ENCODE peak calls at places on chromosomes 12 and 14, in ten cellular contexts. T, O, U, D, Z, H, F, I, W and P are unnamed samples.

GRCh38 chr14:61569783-61570182 is 125.5 kb upstream of the HIF1A start:
- DNase-seq in T (no peak), O (no peak), U (peak; percentile 96), D (peak; percentile 42), Z (peak; percentile 78), H (no peak), F (peak; percentile 69), I (no peak), W (peak; percentile 54), P (no peak)

GRCh38 chr12:57147641-57147944 is 174 bp upstream of the LRP1-AS start:
- DNase-seq in T (no peak), O (no peak), U (peak; percentile 68), D (no peak), Z (no peak), H (no peak), F (peak; percentile 55), I (no peak), W (peak; percentile 60), P (no peak)

GRCh38 chr14:101126376-101127130 is 223.0 kb upstream of the RTL1 start:
- DNase-seq in T (peak; percentile 11), O (no peak), U (no peak), D (no peak), Z (no peak), H (no peak), F (no peak), I (peak; percentile 15), W (no peak), P (no peak)

GRCh38 chr14:93219103-93219726 is 12.2 kb downstream of the UBR7 start:
- DNase-seq in T (peak; percentile 73), O (peak; percentile 46), U (peak; percentile 26), D (no peak), Z (peak; percentile 40), H (no peak), F (no peak), I (no peak), W (peak; percentile 51), P (no peak)

GRCh38 chr14:57961793-57962075 is 95.8 kb upstream of the SLC35F4 start:
- DNase-seq in T (no peak), O (no peak), U (no peak), D (no peak), Z (no peak), H (no peak), F (no peak), I (no peak), W (no peak), P (no peak)

GRCh38 chr14:45083979-45084722 is at the start of gene PRPF39:
- DNase-seq in T (peak; percentile 100), O (peak; percentile 93), U (peak; percentile 88), D (peak; percentile 96), Z (peak; percentile 71), H (peak; percentile 90), F (peak; percentile 97), I (peak; percentile 99), W (peak; percentile 87), P (peak; percentile 93)

GRCh38 chr12:54033106-54033979 is 493 bp downstream of the HOXC5 start:
- DNase-seq in T (no peak), O (no peak), U (peak; percentile 54), D (no peak), Z (no peak), H (no peak), F (no peak), I (peak; percentile 69), W (no peak), P (no peak)

GRCh38 chr14:23430733-23431105 is 4.7 kb downstream of the MYH7 start:
- DNase-seq in T (no peak), O (no peak), U (peak; percentile 16), D (no peak), Z (peak; percentile 31), H (no peak), F (no peak), I (no peak), W (peak; percentile 33), P (no peak)

GRCh38 chr14:95301527-95302187 is 18.1 kb downstream of the CLMN start:
- DNase-seq in T (no peak), O (no peak), U (no peak), D (no peak), Z (no peak), H (no peak), F (no peak), I (no peak), W (no peak), P (no peak)